ENCODE peak calls at places on chromosomes 7 and 10, in ten cellular contexts. One of them, this sample, is unnamed.

GRCh38 chr10:60430017-60430416 is 40.3 kb upstream of the ANK3 start:
- DNase-seq in epithelial cell of prostate: no peak
- DNase-seq in stimulated activated CD4-positive, alpha-beta T cell treated with anti-CD3 and anti-CD28 coated beads, Interleukin-1b, Interleukin-23, amount 100 ng/mL, for 48 hours: no peak
- DNase-seq in epithelial cell of esophagus: peak
- DNase-seq in naive thymus-derived CD4-positive, alpha-beta T cell: no peak
- DNase-seq in substantia nigra: no peak
- DNase-seq in gastrocnemius medialis: no peak
- DNase-seq in HEK293T: no peak
- DNase-seq in brain pericyte: no peak
- DNase-seq in amniotic stem cell: no peak
- DNase-seq in this sample: peak

GRCh38 chr10:11293332-11293731 is 275.7 kb downstream of the CELF2 start:
- DNase-seq in epithelial cell of prostate: no peak
- DNase-seq in stimulated activated CD4-positive, alpha-beta T cell treated with anti-CD3 and anti-CD28 coated beads, Interleukin-1b, Interleukin-23, amount 100 ng/mL, for 48 hours: no peak
- DNase-seq in epithelial cell of esophagus: no peak
- DNase-seq in naive thymus-derived CD4-positive, alpha-beta T cell: no peak
- DNase-seq in substantia nigra: no peak
- DNase-seq in gastrocnemius medialis: no peak
- DNase-seq in HEK293T: no peak
- DNase-seq in brain pericyte: no peak
- DNase-seq in amniotic stem cell: no peak
- DNase-seq in this sample: no peak

GRCh38 chr10:35348609-35349388 is 12.5 kb downstream of the CCNY start:
- DNase-seq in epithelial cell of prostate: no peak
- DNase-seq in stimulated activated CD4-positive, alpha-beta T cell treated with anti-CD3 and anti-CD28 coated beads, Interleukin-1b, Interleukin-23, amount 100 ng/mL, for 48 hours: no peak
- DNase-seq in epithelial cell of esophagus: no peak
- DNase-seq in naive thymus-derived CD4-positive, alpha-beta T cell: no peak
- DNase-seq in substantia nigra: no peak
- DNase-seq in gastrocnemius medialis: no peak
- DNase-seq in HEK293T: no peak
- DNase-seq in brain pericyte: no peak
- DNase-seq in amniotic stem cell: no peak
- DNase-seq in this sample: no peak

GRCh38 chr7:139526578-139527544 is 3.4 kb downstream of the CLEC2L start:
- DNase-seq in epithelial cell of prostate: no peak
- DNase-seq in stimulated activated CD4-positive, alpha-beta T cell treated with anti-CD3 and anti-CD28 coated beads, Interleukin-1b, Interleukin-23, amount 100 ng/mL, for 48 hours: no peak
- DNase-seq in epithelial cell of esophagus: peak
- DNase-seq in naive thymus-derived CD4-positive, alpha-beta T cell: no peak
- DNase-seq in substantia nigra: no peak
- DNase-seq in gastrocnemius medialis: no peak
- DNase-seq in HEK293T: no peak
- DNase-seq in brain pericyte: no peak
- DNase-seq in amniotic stem cell: peak
- DNase-seq in this sample: peak

GRCh38 chr7:95102662-95103061 is 195.3 kb downstream of the PPP1R9A start:
- DNase-seq in epithelial cell of prostate: no peak
- DNase-seq in stimulated activated CD4-positive, alpha-beta T cell treated with anti-CD3 and anti-CD28 coated beads, Interleukin-1b, Interleukin-23, amount 100 ng/mL, for 48 hours: no peak
- DNase-seq in epithelial cell of esophagus: peak
- DNase-seq in naive thymus-derived CD4-positive, alpha-beta T cell: no peak
- DNase-seq in substantia nigra: no peak
- DNase-seq in gastrocnemius medialis: no peak
- DNase-seq in HEK293T: no peak
- DNase-seq in brain pericyte: no peak
- DNase-seq in amniotic stem cell: no peak
- DNase-seq in this sample: no peak

GRCh38 chr7:1238363-1239331 is 6.0 kb downstream of the UNCX start:
- DNase-seq in epithelial cell of prostate: no peak
- DNase-seq in stimulated activated CD4-positive, alpha-beta T cell treated with anti-CD3 and anti-CD28 coated beads, Interleukin-1b, Interleukin-23, amount 100 ng/mL, for 48 hours: no peak
- DNase-seq in epithelial cell of esophagus: no peak
- DNase-seq in naive thymus-derived CD4-positive, alpha-beta T cell: no peak
- DNase-seq in substantia nigra: no peak
- DNase-seq in gastrocnemius medialis: no peak
- DNase-seq in HEK293T: no peak
- DNase-seq in brain pericyte: no peak
- DNase-seq in amniotic stem cell: no peak
- DNase-seq in this sample: no peak

GRCh38 chr10:4885142-4885541 is 59.1 kb downstream of the AKR1E2 start:
- DNase-seq in epithelial cell of prostate: no peak
- DNase-seq in stimulated activated CD4-positive, alpha-beta T cell treated with anti-CD3 and anti-CD28 coated beads, Interleukin-1b, Interleukin-23, amount 100 ng/mL, for 48 hours: no peak
- DNase-seq in epithelial cell of esophagus: no peak
- DNase-seq in naive thymus-derived CD4-positive, alpha-beta T cell: no peak
- DNase-seq in substantia nigra: no peak
- DNase-seq in gastrocnemius medialis: no peak
- DNase-seq in HEK293T: no peak
- DNase-seq in brain pericyte: no peak
- DNase-seq in amniotic stem cell: no peak
- DNase-seq in this sample: no peak

GRCh38 chr10:68742397-68742796 is 21.4 kb downstream of the CCAR1 start:
- DNase-seq in epithelial cell of prostate: no peak
- DNase-seq in stimulated activated CD4-positive, alpha-beta T cell treated with anti-CD3 and anti-CD28 coated beads, Interleukin-1b, Interleukin-23, amount 100 ng/mL, for 48 hours: no peak
- DNase-seq in epithelial cell of esophagus: no peak
- DNase-seq in naive thymus-derived CD4-positive, alpha-beta T cell: no peak
- DNase-seq in substantia nigra: no peak
- DNase-seq in gastrocnemius medialis: no peak
- DNase-seq in HEK293T: no peak
- DNase-seq in brain pericyte: no peak
- DNase-seq in amniotic stem cell: no peak
- DNase-seq in this sample: no peak

GRCh38 chr10:17220652-17221100 is 7.4 kb upstream of the VIM start:
- DNase-seq in epithelial cell of prostate: no peak
- DNase-seq in stimulated activated CD4-positive, alpha-beta T cell treated with anti-CD3 and anti-CD28 coated beads, Interleukin-1b, Interleukin-23, amount 100 ng/mL, for 48 hours: no peak
- DNase-seq in epithelial cell of esophagus: no peak
- DNase-seq in naive thymus-derived CD4-positive, alpha-beta T cell: no peak
- DNase-seq in substantia nigra: no peak
- DNase-seq in gastrocnemius medialis: no peak
- DNase-seq in HEK293T: peak
- DNase-seq in brain pericyte: no peak
- DNase-seq in amniotic stem cell: no peak
- DNase-seq in this sample: peak

GRCh38 chr10:44986670-44987069 is 8.1 kb upstream of the DEPP1 start:
- DNase-seq in epithelial cell of prostate: no peak
- DNase-seq in stimulated activated CD4-positive, alpha-beta T cell treated with anti-CD3 and anti-CD28 coated beads, Interleukin-1b, Interleukin-23, amount 100 ng/mL, for 48 hours: no peak
- DNase-seq in epithelial cell of esophagus: no peak
- DNase-seq in naive thymus-derived CD4-positive, alpha-beta T cell: no peak
- DNase-seq in substantia nigra: no peak
- DNase-seq in gastrocnemius medialis: no peak
- DNase-seq in HEK293T: no peak
- DNase-seq in brain pericyte: no peak
- DNase-seq in amniotic stem cell: no peak
- DNase-seq in this sample: no peak

GRCh38 chr7:149787428-149788299 is 14.3 kb upstream of the ZNF467 start:
- DNase-seq in epithelial cell of prostate: no peak
- DNase-seq in stimulated activated CD4-positive, alpha-beta T cell treated with anti-CD3 and anti-CD28 coated beads, Interleukin-1b, Interleukin-23, amount 100 ng/mL, for 48 hours: no peak
- DNase-seq in epithelial cell of esophagus: peak
- DNase-seq in naive thymus-derived CD4-positive, alpha-beta T cell: no peak
- DNase-seq in substantia nigra: no peak
- DNase-seq in gastrocnemius medialis: no peak
- DNase-seq in HEK293T: peak
- DNase-seq in brain pericyte: no peak
- DNase-seq in amniotic stem cell: no peak
- DNase-seq in this sample: no peak

GRCh38 chr10:116748041-116748440 is 5.7 kb upstream of the HSPA12A start:
- DNase-seq in epithelial cell of prostate: peak
- DNase-seq in stimulated activated CD4-positive, alpha-beta T cell treated with anti-CD3 and anti-CD28 coated beads, Interleukin-1b, Interleukin-23, amount 100 ng/mL, for 48 hours: no peak
- DNase-seq in epithelial cell of esophagus: peak
- DNase-seq in naive thymus-derived CD4-positive, alpha-beta T cell: no peak
- DNase-seq in substantia nigra: no peak
- DNase-seq in gastrocnemius medialis: no peak
- DNase-seq in HEK293T: no peak
- DNase-seq in brain pericyte: no peak
- DNase-seq in amniotic stem cell: no peak
- DNase-seq in this sample: peak

GRCh38 chr10:11612004-11613001 is 853 bp upstream of the USP6NL start:
- DNase-seq in epithelial cell of prostate: peak
- DNase-seq in stimulated activated CD4-positive, alpha-beta T cell treated with anti-CD3 and anti-CD28 coated beads, Interleukin-1b, Interleukin-23, amount 100 ng/mL, for 48 hours: no peak
- DNase-seq in epithelial cell of esophagus: peak
- DNase-seq in naive thymus-derived CD4-positive, alpha-beta T cell: peak
- DNase-seq in substantia nigra: no peak
- DNase-seq in gastrocnemius medialis: no peak
- DNase-seq in HEK293T: no peak
- DNase-seq in brain pericyte: no peak
- DNase-seq in amniotic stem cell: no peak
- DNase-seq in this sample: no peak

GRCh38 chr10:43823237-43823605 is 174.5 kb upstream of the ZNF32 start:
- DNase-seq in epithelial cell of prostate: no peak
- DNase-seq in stimulated activated CD4-positive, alpha-beta T cell treated with anti-CD3 and anti-CD28 coated beads, Interleukin-1b, Interleukin-23, amount 100 ng/mL, for 48 hours: no peak
- DNase-seq in epithelial cell of esophagus: no peak
- DNase-seq in naive thymus-derived CD4-positive, alpha-beta T cell: no peak
- DNase-seq in substantia nigra: no peak
- DNase-seq in gastrocnemius medialis: no peak
- DNase-seq in HEK293T: no peak
- DNase-seq in brain pericyte: no peak
- DNase-seq in amniotic stem cell: no peak
- DNase-seq in this sample: peak

GRCh38 chr7:44617225-44617885 is 10.9 kb downstream of the OGDH start:
- DNase-seq in epithelial cell of prostate: no peak
- DNase-seq in stimulated activated CD4-positive, alpha-beta T cell treated with anti-CD3 and anti-CD28 coated beads, Interleukin-1b, Interleukin-23, amount 100 ng/mL, for 48 hours: peak
- DNase-seq in epithelial cell of esophagus: peak
- DNase-seq in naive thymus-derived CD4-positive, alpha-beta T cell: no peak
- DNase-seq in substantia nigra: no peak
- DNase-seq in gastrocnemius medialis: no peak
- DNase-seq in HEK293T: no peak
- DNase-seq in brain pericyte: no peak
- DNase-seq in amniotic stem cell: no peak
- DNase-seq in this sample: peak

GRCh38 chr7:5519515-5519928 is 95.9 kb upstream of the TNRC18 start:
- DNase-seq in epithelial cell of prostate: no peak
- DNase-seq in stimulated activated CD4-positive, alpha-beta T cell treated with anti-CD3 and anti-CD28 coated beads, Interleukin-1b, Interleukin-23, amount 100 ng/mL, for 48 hours: no peak
- DNase-seq in epithelial cell of esophagus: no peak
- DNase-seq in naive thymus-derived CD4-positive, alpha-beta T cell: no peak
- DNase-seq in substantia nigra: no peak
- DNase-seq in gastrocnemius medialis: no peak
- DNase-seq in HEK293T: no peak
- DNase-seq in brain pericyte: no peak
- DNase-seq in amniotic stem cell: no peak
- DNase-seq in this sample: no peak

GRCh38 chr7:112080974-112081373 is 125.2 kb downstream of the DOCK4 start:
- DNase-seq in epithelial cell of prostate: no peak
- DNase-seq in stimulated activated CD4-positive, alpha-beta T cell treated with anti-CD3 and anti-CD28 coated beads, Interleukin-1b, Interleukin-23, amount 100 ng/mL, for 48 hours: no peak
- DNase-seq in epithelial cell of esophagus: peak
- DNase-seq in naive thymus-derived CD4-positive, alpha-beta T cell: no peak
- DNase-seq in substantia nigra: no peak
- DNase-seq in gastrocnemius medialis: no peak
- DNase-seq in HEK293T: no peak
- DNase-seq in brain pericyte: no peak
- DNase-seq in amniotic stem cell: no peak
- DNase-seq in this sample: peak

GRCh38 chr10:13079776-13080050 is 20.2 kb upstream of the OPTN start:
- DNase-seq in epithelial cell of prostate: no peak
- DNase-seq in stimulated activated CD4-positive, alpha-beta T cell treated with anti-CD3 and anti-CD28 coated beads, Interleukin-1b, Interleukin-23, amount 100 ng/mL, for 48 hours: no peak
- DNase-seq in epithelial cell of esophagus: no peak
- DNase-seq in naive thymus-derived CD4-positive, alpha-beta T cell: no peak
- DNase-seq in substantia nigra: no peak
- DNase-seq in gastrocnemius medialis: no peak
- DNase-seq in HEK293T: no peak
- DNase-seq in brain pericyte: no peak
- DNase-seq in amniotic stem cell: no peak
- DNase-seq in this sample: no peak

GRCh38 chr7:28533731-28534531 is 121.6 kb downstream of the CREB5 start:
- DNase-seq in epithelial cell of prostate: no peak
- DNase-seq in stimulated activated CD4-positive, alpha-beta T cell treated with anti-CD3 and anti-CD28 coated beads, Interleukin-1b, Interleukin-23, amount 100 ng/mL, for 48 hours: no peak
- DNase-seq in epithelial cell of esophagus: peak
- DNase-seq in naive thymus-derived CD4-positive, alpha-beta T cell: no peak
- DNase-seq in substantia nigra: peak
- DNase-seq in gastrocnemius medialis: peak
- DNase-seq in HEK293T: no peak
- DNase-seq in brain pericyte: no peak
- DNase-seq in amniotic stem cell: no peak
- DNase-seq in this sample: peak

GRCh38 chr7:126780993-126781392 is 471.7 kb downstream of the GRM8 start:
- DNase-seq in epithelial cell of prostate: no peak
- DNase-seq in stimulated activated CD4-positive, alpha-beta T cell treated with anti-CD3 and anti-CD28 coated beads, Interleukin-1b, Interleukin-23, amount 100 ng/mL, for 48 hours: no peak
- DNase-seq in epithelial cell of esophagus: no peak
- DNase-seq in naive thymus-derived CD4-positive, alpha-beta T cell: no peak
- DNase-seq in substantia nigra: no peak
- DNase-seq in gastrocnemius medialis: no peak
- DNase-seq in HEK293T: no peak
- DNase-seq in brain pericyte: no peak
- DNase-seq in amniotic stem cell: no peak
- DNase-seq in this sample: no peak

GRCh38 chr7:55996856-55997500 is 32.6 kb downstream of the NIPSNAP2 start:
- DNase-seq in epithelial cell of prostate: no peak
- DNase-seq in stimulated activated CD4-positive, alpha-beta T cell treated with anti-CD3 and anti-CD28 coated beads, Interleukin-1b, Interleukin-23, amount 100 ng/mL, for 48 hours: no peak
- DNase-seq in epithelial cell of esophagus: no peak
- DNase-seq in naive thymus-derived CD4-positive, alpha-beta T cell: no peak
- DNase-seq in substantia nigra: no peak
- DNase-seq in gastrocnemius medialis: no peak
- DNase-seq in HEK293T: no peak
- DNase-seq in brain pericyte: no peak
- DNase-seq in amniotic stem cell: no peak
- DNase-seq in this sample: no peak

GRCh38 chr10:96708456-96708855 is 11.9 kb downstream of the PIK3AP1 start:
- DNase-seq in epithelial cell of prostate: no peak
- DNase-seq in stimulated activated CD4-positive, alpha-beta T cell treated with anti-CD3 and anti-CD28 coated beads, Interleukin-1b, Interleukin-23, amount 100 ng/mL, for 48 hours: no peak
- DNase-seq in epithelial cell of esophagus: no peak
- DNase-seq in naive thymus-derived CD4-positive, alpha-beta T cell: no peak
- DNase-seq in substantia nigra: no peak
- DNase-seq in gastrocnemius medialis: no peak
- DNase-seq in HEK293T: no peak
- DNase-seq in brain pericyte: no peak
- DNase-seq in amniotic stem cell: no peak
- DNase-seq in this sample: no peak

GRCh38 chr7:42161723-42162122 is 75.3 kb downstream of the GLI3 start:
- DNase-seq in epithelial cell of prostate: peak
- DNase-seq in stimulated activated CD4-positive, alpha-beta T cell treated with anti-CD3 and anti-CD28 coated beads, Interleukin-1b, Interleukin-23, amount 100 ng/mL, for 48 hours: no peak
- DNase-seq in epithelial cell of esophagus: peak
- DNase-seq in naive thymus-derived CD4-positive, alpha-beta T cell: no peak
- DNase-seq in substantia nigra: no peak
- DNase-seq in gastrocnemius medialis: no peak
- DNase-seq in HEK293T: no peak
- DNase-seq in brain pericyte: no peak
- DNase-seq in amniotic stem cell: no peak
- DNase-seq in this sample: peak

GRCh38 chr10:76946268-76946667 is 691.3 kb downstream of the KCNMA1 start:
- DNase-seq in epithelial cell of prostate: no peak
- DNase-seq in stimulated activated CD4-positive, alpha-beta T cell treated with anti-CD3 and anti-CD28 coated beads, Interleukin-1b, Interleukin-23, amount 100 ng/mL, for 48 hours: no peak
- DNase-seq in epithelial cell of esophagus: peak
- DNase-seq in naive thymus-derived CD4-positive, alpha-beta T cell: no peak
- DNase-seq in substantia nigra: no peak
- DNase-seq in gastrocnemius medialis: no peak
- DNase-seq in HEK293T: no peak
- DNase-seq in brain pericyte: no peak
- DNase-seq in amniotic stem cell: no peak
- DNase-seq in this sample: peak

GRCh38 chr10:126597206-126597605 is 73.3 kb downstream of the C10orf90 start:
- DNase-seq in epithelial cell of prostate: no peak
- DNase-seq in stimulated activated CD4-positive, alpha-beta T cell treated with anti-CD3 and anti-CD28 coated beads, Interleukin-1b, Interleukin-23, amount 100 ng/mL, for 48 hours: no peak
- DNase-seq in epithelial cell of esophagus: peak
- DNase-seq in naive thymus-derived CD4-positive, alpha-beta T cell: no peak
- DNase-seq in substantia nigra: no peak
- DNase-seq in gastrocnemius medialis: no peak
- DNase-seq in HEK293T: no peak
- DNase-seq in brain pericyte: no peak
- DNase-seq in amniotic stem cell: no peak
- DNase-seq in this sample: peak

GRCh38 chr7:50792342-50793114 is 9.8 kb upstream of the GRB10 start:
- DNase-seq in epithelial cell of prostate: no peak
- DNase-seq in stimulated activated CD4-positive, alpha-beta T cell treated with anti-CD3 and anti-CD28 coated beads, Interleukin-1b, Interleukin-23, amount 100 ng/mL, for 48 hours: no peak
- DNase-seq in epithelial cell of esophagus: peak
- DNase-seq in naive thymus-derived CD4-positive, alpha-beta T cell: peak
- DNase-seq in substantia nigra: no peak
- DNase-seq in gastrocnemius medialis: peak
- DNase-seq in HEK293T: peak
- DNase-seq in brain pericyte: no peak
- DNase-seq in amniotic stem cell: no peak
- DNase-seq in this sample: peak

GRCh38 chr7:40566879-40567278 is 432.1 kb downstream of the SUGCT start:
- DNase-seq in epithelial cell of prostate: no peak
- DNase-seq in stimulated activated CD4-positive, alpha-beta T cell treated with anti-CD3 and anti-CD28 coated beads, Interleukin-1b, Interleukin-23, amount 100 ng/mL, for 48 hours: no peak
- DNase-seq in epithelial cell of esophagus: no peak
- DNase-seq in naive thymus-derived CD4-positive, alpha-beta T cell: no peak
- DNase-seq in substantia nigra: no peak
- DNase-seq in gastrocnemius medialis: no peak
- DNase-seq in HEK293T: no peak
- DNase-seq in brain pericyte: no peak
- DNase-seq in amniotic stem cell: no peak
- DNase-seq in this sample: no peak

GRCh38 chr10:95363303-95363912 is 72.6 kb upstream of the PDLIM1 start:
- DNase-seq in epithelial cell of prostate: no peak
- DNase-seq in stimulated activated CD4-positive, alpha-beta T cell treated with anti-CD3 and anti-CD28 coated beads, Interleukin-1b, Interleukin-23, amount 100 ng/mL, for 48 hours: peak
- DNase-seq in epithelial cell of esophagus: peak
- DNase-seq in naive thymus-derived CD4-positive, alpha-beta T cell: peak
- DNase-seq in substantia nigra: no peak
- DNase-seq in gastrocnemius medialis: no peak
- DNase-seq in HEK293T: peak
- DNase-seq in brain pericyte: no peak
- DNase-seq in amniotic stem cell: no peak
- DNase-seq in this sample: peak

This sample was measured in AG10803.